ENCODE peak calls at places on chromosomes 11 and 22, in eight cellular contexts. J is cardiac muscle cell, T is lung, H is prostate gland, Z is psoas muscle, A is thyroid gland, Y is left ventricle myocardium inferior, G is IMR-90. X is an unnamed sample.

GRCh38 chr11:128716661-128717210 is 22.9 kb downstream of the FLI1 start:
- DNase-seq in J (peak), T (no peak), H (no peak), Z (no peak), A (no peak), Y (no peak), G (peak), X (no peak)

GRCh38 chr11:29534831-29535230 is 482.0 kb downstream of the KCNA4 start:
- DNase-seq in J (no peak), T (no peak), H (no peak), Z (no peak), A (no peak), Y (no peak), G (no peak), X (peak)

GRCh38 chr11:58905716-58906547 is 33.4 kb upstream of the GLYATL1 start:
- DNase-seq in J (peak), T (no peak), H (peak), Z (peak), A (peak), Y (peak), G (peak), X (peak)

GRCh38 chr22:39290248-39290720 is 29.1 kb downstream of the RPL3 start:
- DNase-seq in J (no peak), T (no peak), H (no peak), Z (no peak), A (no peak), Y (no peak), G (no peak), X (peak)

GRCh38 chr11:82872377-82873150 is 27.7 kb downstream of the PRCP start:
- DNase-seq in J (no peak), T (no peak), H (no peak), Z (no peak), A (no peak), Y (no peak), G (no peak), X (no peak)

GRCh38 chr11:117822031-117822521 is 2.5 kb downstream of the FXYD2 start:
- DNase-seq in J (no peak), T (no peak), H (no peak), Z (peak), A (peak), Y (no peak), G (no peak), X (no peak)

GRCh38 chr11:112841719-112842118 is 119.5 kb upstream of the NCAM1 start:
- DNase-seq in J (no peak), T (no peak), H (no peak), Z (no peak), A (no peak), Y (no peak), G (no peak), X (no peak)

GRCh38 chr11:12163181-12163841 is 52.9 kb downstream of the MICAL2 start:
- DNase-seq in J (peak), T (no peak), H (no peak), Z (no peak), A (no peak), Y (peak), G (peak), X (no peak)

GRCh38 chr11:34349882-34350281 is 7.9 kb downstream of the ABTB2 start:
- DNase-seq in J (no peak), T (no peak), H (no peak), Z (no peak), A (no peak), Y (no peak), G (peak), X (no peak)

GRCh38 chr11:31921066-31921465 is 109.9 kb upstream of the PAX6 start:
- DNase-seq in J (peak), T (no peak), H (no peak), Z (no peak), A (no peak), Y (no peak), G (no peak), X (no peak)

GRCh38 chr11:46513934-46514342 is 79.9 kb downstream of the AMBRA1 start:
- DNase-seq in J (peak), T (no peak), H (peak), Z (peak), A (peak), Y (peak), G (peak), X (peak)

GRCh38 chr11:13207665-13208594 is 69.7 kb upstream of the BMAL1 start:
- DNase-seq in J (peak), T (peak), H (no peak), Z (peak), A (peak), Y (no peak), G (peak), X (peak)

GRCh38 chr22:17818166-17818565 is 43.9 kb upstream of the BID start:
- DNase-seq in J (no peak), T (no peak), H (no peak), Z (no peak), A (no peak), Y (no peak), G (no peak), X (no peak)

GRCh38 chr11:11587122-11587521 is 34.7 kb downstream of the GALNT18 start:
- DNase-seq in J (no peak), T (peak), H (no peak), Z (no peak), A (no peak), Y (no peak), G (peak), X (no peak)

GRCh38 chr22:30327864-30328345 is 1.2 kb upstream of the TBC1D10A start:
- DNase-seq in J (no peak), T (no peak), H (peak), Z (no peak), A (peak), Y (no peak), G (no peak), X (no peak)

GRCh38 chr22:47814474-47814873 is 1052.0 kb downstream of the TBC1D22A start:
- DNase-seq in J (no peak), T (no peak), H (no peak), Z (no peak), A (no peak), Y (no peak), G (no peak), X (no peak)

GRCh38 chr22:30001459-30001858 is 78.8 kb upstream of the HORMAD2 start:
- DNase-seq in J (no peak), T (no peak), H (no peak), Z (no peak), A (no peak), Y (no peak), G (no peak), X (no peak)

GRCh38 chr11:1160231-1161101 is 2.7 kb downstream of the MUC5AC start:
- DNase-seq in J (no peak), T (no peak), H (no peak), Z (peak), A (no peak), Y (peak), G (no peak), X (no peak)

GRCh38 chr22:44451016-44451415 is 47.0 kb downstream of the RTL6 start:
- DNase-seq in J (no peak), T (no peak), H (no peak), Z (no peak), A (no peak), Y (no peak), G (no peak), X (no peak)

GRCh38 chr11:45432910-45433309 is 146.8 kb upstream of the SYT13 start:
- DNase-seq in J (no peak), T (no peak), H (no peak), Z (no peak), A (no peak), Y (no peak), G (no peak), X (no peak)

GRCh38 chr22:36415415-36416168 is 27.8 kb upstream of the MYH9 start:
- DNase-seq in J (no peak), T (no peak), H (no peak), Z (no peak), A (no peak), Y (no peak), G (no peak), X (no peak)

GRCh38 chr22:46413725-46414379 is 78.3 kb downstream of the TRMU start:
- DNase-seq in J (no peak), T (no peak), H (no peak), Z (no peak), A (no peak), Y (no peak), G (no peak), X (no peak)

GRCh38 chr11:65502274-65502851 is 3.5 kb downstream of the MALAT1 start:
- DNase-seq in J (peak), T (no peak), H (no peak), Z (no peak), A (no peak), Y (no peak), G (peak), X (no peak)

GRCh38 chr11:89491141-89491690 is at the start of gene NOX4:
- DNase-seq in J (peak), T (no peak), H (no peak), Z (peak), A (peak), Y (peak), G (peak), X (no peak)

GRCh38 chr22:45290410-45290936 is 5.7 kb downstream of the UPK3A start:
- DNase-seq in J (peak), T (no peak), H (peak), Z (peak), A (peak), Y (no peak), G (peak), X (no peak)

GRCh38 chr11:63920126-63920869 is 3.3 kb upstream of the RCOR2 start:
- DNase-seq in J (peak), T (peak), H (no peak), Z (peak), A (peak), Y (peak), G (no peak), X (no peak)

GRCh38 chr11:63919267-63920125 is 2.5 kb upstream of the RCOR2 start:
- DNase-seq in J (peak), T (no peak), H (no peak), Z (peak), A (peak), Y (peak), G (no peak), X (no peak)

GRCh38 chr11:63918576-63919171 is 1.7 kb upstream of the RCOR2 start:
- DNase-seq in J (peak), T (no peak), H (no peak), Z (peak), A (no peak), Y (no peak), G (no peak), X (no peak)

GRCh38 chr11:63922673-63923192 is 5.8 kb upstream of the RCOR2 start:
- DNase-seq in J (no peak), T (no peak), H (no peak), Z (no peak), A (no peak), Y (no peak), G (no peak), X (no peak)

DNA sequence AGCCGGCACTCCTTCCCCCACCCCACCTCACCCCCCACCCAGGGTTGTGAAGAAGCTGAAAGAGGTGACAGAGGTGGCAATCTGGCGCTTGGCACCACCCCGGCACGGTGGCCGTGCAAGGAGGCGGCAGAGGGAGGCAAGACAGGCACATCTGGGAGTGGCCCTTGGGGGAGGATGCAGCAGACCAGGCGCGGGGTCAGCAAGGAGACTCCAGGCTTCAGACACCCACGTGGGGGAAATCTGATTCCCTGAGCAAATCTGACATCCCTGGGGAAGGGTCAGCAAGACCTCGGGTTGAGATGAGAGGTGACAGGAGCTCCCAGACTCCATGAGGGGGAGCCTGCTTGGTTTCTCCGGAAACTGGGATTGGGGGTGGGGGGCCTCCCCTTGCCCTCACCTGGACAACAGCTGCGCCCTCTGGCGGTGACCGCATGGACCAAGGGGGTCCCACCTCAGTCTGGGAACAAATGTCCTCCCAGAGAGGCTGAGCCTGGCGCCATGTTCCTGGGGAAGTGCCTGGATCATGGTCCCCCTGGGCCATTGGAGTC is 4.0 kb upstream of the RCOR2 start:
- DNase-seq in J (no peak), T (no peak), H (no peak), Z (peak), A (peak), Y (no peak), G (no peak), X (no peak)
- TF ChIP-seq CTCF in J (peak), T (no peak), H (peak), Z (peak), A (no peak), Y (peak), G (peak), X (no peak)

GRCh38 chr11:123129920-123130319 is 65.1 kb downstream of the CLMP start:
- DNase-seq in J (peak), T (no peak), H (no peak), Z (no peak), A (no peak), Y (no peak), G (peak), X (no peak)
- H3K27ac ChIP-seq in J (no peak), T (no peak), H (no peak), Z (no peak), A (no peak), Y (peak), G (peak), X (peak)

GRCh38 chr11:17779861-17780594 is 45.4 kb downstream of the KCNC1 start:
- DNase-seq in J (no peak), T (no peak), H (no peak), Z (no peak), A (no peak), Y (no peak), G (no peak), X (no peak)
- TF ChIP-seq CTCF in J (no peak), T (no peak), H (no peak), Z (no peak), A (no peak), Y (no peak), G (no peak), X (no peak)

DNA sequence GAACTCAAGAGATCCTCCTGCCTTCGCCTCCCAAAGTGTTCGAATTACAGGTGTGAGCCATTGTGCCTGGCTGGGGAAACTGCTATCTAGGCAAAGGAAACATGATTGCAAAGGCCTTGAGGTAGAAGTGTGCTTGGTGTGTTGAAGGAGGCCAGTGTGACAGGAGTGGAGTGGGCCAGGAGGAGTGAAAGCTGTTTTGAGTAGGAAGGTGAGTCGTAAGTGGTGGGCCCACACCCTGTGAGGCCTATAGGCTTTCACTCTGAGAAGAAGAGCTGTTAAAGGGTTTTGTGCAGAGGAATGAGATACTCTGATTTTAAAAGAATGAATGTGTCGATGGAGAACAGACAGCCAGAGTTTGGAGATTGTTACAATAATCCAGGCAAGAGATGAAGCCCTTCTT is 43.4 kb downstream of the WEE1 start:
- DNase-seq in J (no peak), T (no peak), H (no peak), Z (no peak), A (no peak), Y (no peak), G (peak), X (no peak)
- H3K27ac ChIP-seq in J (peak), T (no peak), H (no peak), Z (peak), A (no peak), Y (no peak), G (no peak), X (no peak)

DNA sequence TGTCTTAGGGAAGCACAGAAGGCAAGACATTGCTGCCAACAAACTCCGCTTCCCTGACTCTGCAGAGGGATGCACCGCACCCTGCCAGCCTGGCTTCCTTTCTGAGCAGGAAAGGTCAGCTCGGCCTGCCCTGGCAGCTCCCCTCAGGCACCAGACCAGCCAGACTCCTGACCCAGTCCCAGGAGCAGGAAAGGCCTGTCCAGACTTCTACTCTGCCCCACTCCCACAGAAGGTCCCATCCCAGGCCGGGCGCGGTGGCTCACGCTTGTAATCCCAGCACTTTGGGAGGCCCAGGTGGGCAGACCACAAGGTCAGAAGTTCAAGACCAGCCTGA is 17.7 kb downstream of the ARRB1 start:
- DNase-seq in J (no peak), T (no peak), H (no peak), Z (no peak), A (no peak), Y (no peak), G (no peak), X (no peak)
- TF ChIP-seq CTCF in J (no peak), T (no peak), H (no peak), Z (no peak), A (no peak), Y (no peak), G (no peak), X (no peak)

DNA sequence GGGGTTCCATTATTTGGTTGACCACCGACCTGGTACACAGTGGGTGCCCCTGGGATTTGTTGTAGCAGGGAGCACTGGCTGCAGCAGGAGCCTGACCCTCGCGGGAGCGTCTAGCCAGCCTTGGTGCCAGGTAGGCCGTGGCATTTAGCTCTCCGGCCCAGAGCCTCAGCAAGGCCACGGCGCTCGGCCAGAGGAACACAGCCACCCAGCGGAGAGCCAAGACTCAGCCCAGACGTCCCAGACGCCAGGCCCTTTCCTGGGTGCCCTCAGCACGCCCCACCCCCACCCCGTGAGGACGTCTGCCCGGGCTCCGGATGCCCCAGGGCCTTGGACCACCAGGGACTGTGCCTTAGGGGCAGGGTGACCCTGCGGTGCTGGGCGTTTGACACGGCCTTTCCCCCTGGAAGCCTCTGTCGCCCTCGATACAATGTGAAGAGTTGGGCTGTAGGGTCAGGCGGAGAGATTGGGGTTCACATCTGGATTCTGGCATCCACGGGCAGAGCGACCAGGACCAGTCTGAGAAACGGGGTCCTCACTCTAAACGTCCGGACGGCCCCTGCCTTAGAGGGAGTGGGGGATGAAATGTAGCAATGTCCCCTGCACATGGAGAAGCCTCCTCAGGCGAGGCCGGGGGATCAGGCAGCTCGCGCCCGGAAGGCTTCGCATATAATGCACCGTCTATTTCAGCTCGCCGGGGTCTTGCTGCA is 99.2 kb upstream of the FGF3 start:
- DNase-seq in J (no peak), T (no peak), H (no peak), Z (peak), A (no peak), Y (peak), G (no peak), X (no peak)
- H3K27ac ChIP-seq in J (no peak), T (peak), H (no peak), Z (peak), A (no peak), Y (peak), G (no peak), X (no peak)

GRCh38 chr11:73249304-73249703 is 22.8 kb upstream of the P2RY6 start:
- DNase-seq in J (no peak), T (no peak), H (no peak), Z (no peak), A (no peak), Y (no peak), G (peak), X (no peak)

GRCh38 chr11:73248526-73249185 is 23.5 kb upstream of the P2RY6 start:
- DNase-seq in J (no peak), T (no peak), H (no peak), Z (no peak), A (no peak), Y (no peak), G (no peak), X (no peak)

GRCh38 chr11:73249858-73250773 is 22.0 kb upstream of the P2RY6 start:
- DNase-seq in J (no peak), T (no peak), H (no peak), Z (no peak), A (peak), Y (no peak), G (no peak), X (no peak)

GRCh38 chr11:73257342-73258103 is 14.6 kb upstream of the P2RY6 start:
- DNase-seq in J (peak), T (peak), H (no peak), Z (peak), A (peak), Y (no peak), G (peak), X (peak)

DNA sequence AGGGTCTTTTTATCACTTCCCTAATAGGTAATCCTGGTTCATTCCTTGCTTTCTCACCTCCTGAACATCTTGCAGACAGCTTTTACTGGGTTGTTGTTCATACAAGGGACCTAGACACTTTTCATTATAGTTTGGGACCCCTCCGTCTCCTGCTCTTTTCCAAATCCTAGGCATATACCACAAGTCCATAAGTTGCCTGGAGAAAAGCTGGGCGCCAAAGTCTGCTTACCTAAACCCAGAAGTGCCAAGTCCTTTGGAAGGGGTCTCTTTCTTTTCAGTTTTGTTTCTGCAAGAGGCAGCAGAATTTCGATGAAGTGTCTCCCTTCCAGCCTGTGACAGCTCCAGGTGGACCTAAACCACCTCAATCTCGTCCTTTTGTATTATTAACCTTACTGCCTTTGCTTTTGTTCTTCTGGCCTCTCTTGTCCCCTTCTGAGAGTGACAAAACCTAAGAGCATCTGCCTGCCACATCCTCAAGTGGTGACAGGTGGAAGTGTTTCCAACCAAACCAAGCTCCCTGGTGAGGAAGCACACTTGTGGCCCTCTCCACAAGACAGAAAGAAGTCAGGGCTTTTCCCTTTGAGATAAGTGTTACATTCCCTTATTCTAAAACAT is 19.5 kb upstream of the P2RY6 start:
- DNase-seq in J (no peak), T (no peak), H (no peak), Z (no peak), A (no peak), Y (no peak), G (no peak), X (no peak)
- TF ChIP-seq CTCF in J (no peak), T (no peak), H (no peak), Z (no peak), A (no peak), Y (peak), G (no peak), X (no peak)